ENCODE peak calls at places on chromosomes 11 and 22, in four cellular contexts. D is caudate nucleus; C is stimulated activated CD8-positive, alpha-beta memory T cell treated with anti-CD3 and anti-CD28 coated beads, Interleukin-7, amount 100 ng/mL, for 1 hour; S is NCI-H345. V is an unnamed sample.

GRCh38 chr22:46619830-46620501 is at the start of gene GRAMD4:
- DNase-seq in D (peak), C (no peak), S (no peak), V (no peak)

GRCh38 chr11:73962097-73962705 is 11.4 kb downstream of the DNAJB13 start:
- DNase-seq in D (no peak), C (no peak), S (no peak), V (no peak)

GRCh38 chr11:93933230-93933629 is 82.8 kb upstream of the VSTM5 start:
- DNase-seq in D (no peak), C (no peak), S (no peak), V (no peak)

GRCh38 chr11:111019931-111020381 is 225.6 kb upstream of the POU2AF2 start:
- DNase-seq in D (no peak), C (no peak), S (no peak), V (no peak)

GRCh38 chr22:32528984-32529982 is 54.7 kb downstream of the FBXO7 start:
- DNase-seq in D (peak), C (no peak), S (peak), V (peak)

GRCh38 chr11:61164610-61165424 is 3.6 kb upstream of the VPS37C start:
- DNase-seq in D (no peak), C (no peak), S (peak), V (no peak)

GRCh38 chr11:47186937-47187681 is 875 bp upstream of the PACSIN3 start:
- DNase-seq in D (no peak), C (no peak), S (no peak), V (peak)

GRCh38 chr11:86919557-86920210 is 35.5 kb downstream of the FZD4 start:
- DNase-seq in D (peak), C (no peak), S (peak), V (peak)

GRCh38 chr11:76234704-76235232 is 28.5 kb upstream of the WNT11 start:
- DNase-seq in D (no peak), C (no peak), S (no peak), V (no peak)

GRCh38 chr22:17570851-17571631 is 7.7 kb downstream of the SLC25A18 start:
- DNase-seq in D (peak), C (no peak), S (no peak), V (no peak)

GRCh38 chr22:38751422-38752346 is 4.1 kb downstream of the SUN2 start:
- DNase-seq in D (no peak), C (peak), S (no peak), V (peak)

GRCh38 chr22:44278234-44279058 is 34.3 kb downstream of the SHISAL1 start:
- DNase-seq in D (no peak), C (no peak), S (no peak), V (no peak)

GRCh38 chr11:106121570-106122320 is 44.3 kb downstream of the AASDHPPT start:
- DNase-seq in D (no peak), C (no peak), S (no peak), V (no peak)

GRCh38 chr22:25453058-25453457 is 111.4 kb upstream of the GRK3 start:
- DNase-seq in D (no peak), C (no peak), S (no peak), V (no peak)

GRCh38 chr11:77967753-77968152 is 26.7 kb downstream of the INTS4 start:
- DNase-seq in D (no peak), C (no peak), S (peak), V (no peak)

GRCh38 chr22:40387758-40388157 is 17.4 kb downstream of the SGSM3 start:
- DNase-seq in D (no peak), C (no peak), S (no peak), V (no peak)

GRCh38 chr11:130737866-130738431 is 178.3 kb downstream of the SNX19 start:
- DNase-seq in D (no peak), C (no peak), S (no peak), V (no peak)

GRCh38 chr22:38758276-38758945 is 2.6 kb upstream of the SUN2 start:
- DNase-seq in D (no peak), C (peak), S (peak), V (no peak)

GRCh38 chr11:57567512-57568329 is at the start of gene UBE2L6:
- DNase-seq in D (peak), C (peak), S (peak), V (peak)

GRCh38 chr11:34986883-34987525 is 70.6 kb downstream of the PDHX start:
- DNase-seq in D (no peak), C (no peak), S (no peak), V (no peak)

GRCh38 chr11:64865286-64866172 is 12.9 kb downstream of the EHD1 start:
- DNase-seq in D (no peak), C (no peak), S (no peak), V (no peak)

GRCh38 chr11:104254347-104254746 is 90.4 kb upstream of the PDGFD start:
- DNase-seq in D (no peak), C (no peak), S (no peak), V (peak)

GRCh38 chr11:1509626-1510255 is 23.2 kb upstream of the MOB2 start:
- DNase-seq in D (no peak), C (no peak), S (no peak), V (no peak)

GRCh38 chr22:27100789-27101188 is 443.4 kb downstream of the MIAT start:
- DNase-seq in D (no peak), C (no peak), S (no peak), V (no peak)

GRCh38 chr22:32713737-32714457 is 87.6 kb upstream of the TIMP3 start:
- DNase-seq in D (no peak), C (no peak), S (no peak), V (no peak)

GRCh38 chr11:82261367-82261766 is 472.3 kb downstream of the FAM181B start:
- DNase-seq in D (no peak), C (no peak), S (no peak), V (no peak)

GRCh38 chr11:121961228-121961860 is 154.7 kb downstream of the BLID start:
- DNase-seq in D (no peak), C (no peak), S (no peak), V (no peak)